ENCODE peak calls at places on chromosomes 13 and 19, in five cellular contexts. One of them, this sample, is unnamed. For H3K36me3 and H3K27me3, the result is how much of the 10 kb centered on the place peaks cover.

GRCh38 chr19:10044390-10044789 is 31.1 kb downstream of the RDH8 start:
- DNase-seq in CD4-positive, CD25-positive, alpha-beta regulatory T cell: no peak
- DNase-seq in thoracic aorta: no peak
- DNase-seq in cardiac muscle cell: no peak
- DNase-seq in Panc1: no peak
- DNase-seq in this sample: no peak

GRCh38 chr19:15199652-15200574 is 882 bp downstream of the NOTCH3 start:
- DNase-seq in CD4-positive, CD25-positive, alpha-beta regulatory T cell: no peak
- DNase-seq in thoracic aorta: no peak
- DNase-seq in cardiac muscle cell: peak
- DNase-seq in Panc1: no peak
- DNase-seq in this sample: no peak

GRCh38 chr13:50244913-50245574 is 229.8 kb downstream of the KCNRG start:
- DNase-seq in CD4-positive, CD25-positive, alpha-beta regulatory T cell: no peak
- DNase-seq in thoracic aorta: peak
- DNase-seq in cardiac muscle cell: peak
- DNase-seq in Panc1: peak
- DNase-seq in this sample: peak

GRCh38 chr13:108304170-108305068 is 34.9 kb downstream of the TNFSF13B start:
- DNase-seq in CD4-positive, CD25-positive, alpha-beta regulatory T cell: no peak
- DNase-seq in thoracic aorta: no peak
- DNase-seq in cardiac muscle cell: no peak
- DNase-seq in Panc1: no peak
- DNase-seq in this sample: no peak

GRCh38 chr13:64639206-64639605 is 2590.9 kb downstream of the PCDH9 start:
- DNase-seq in CD4-positive, CD25-positive, alpha-beta regulatory T cell: no peak
- DNase-seq in thoracic aorta: no peak
- DNase-seq in cardiac muscle cell: no peak
- DNase-seq in Panc1: no peak
- DNase-seq in this sample: no peak

GRCh38 chr13:50676602-50677001 is 166.9 kb downstream of the DLEU7 start:
- DNase-seq in CD4-positive, CD25-positive, alpha-beta regulatory T cell: no peak
- DNase-seq in thoracic aorta: no peak
- DNase-seq in cardiac muscle cell: peak
- DNase-seq in Panc1: no peak
- DNase-seq in this sample: peak

GRCh38 chr13:85194482-85194881 is 604.7 kb downstream of the SLITRK6 start:
- DNase-seq in CD4-positive, CD25-positive, alpha-beta regulatory T cell: no peak
- DNase-seq in thoracic aorta: no peak
- DNase-seq in cardiac muscle cell: no peak
- DNase-seq in Panc1: no peak
- DNase-seq in this sample: no peak

GRCh38 chr19:46725859-46726393 is 9.0 kb upstream of the PRKD2 start:
- DNase-seq in CD4-positive, CD25-positive, alpha-beta regulatory T cell: no peak
- DNase-seq in thoracic aorta: no peak
- DNase-seq in cardiac muscle cell: no peak
- DNase-seq in Panc1: no peak
- DNase-seq in this sample: no peak

GRCh38 chr19:31616031-31616430 is 266.8 kb upstream of the TSHZ3 start:
- DNase-seq in CD4-positive, CD25-positive, alpha-beta regulatory T cell: no peak
- DNase-seq in thoracic aorta: no peak
- DNase-seq in cardiac muscle cell: no peak
- DNase-seq in Panc1: no peak
- DNase-seq in this sample: no peak

GRCh38 chr13:29908411-29908810 is 58.0 kb upstream of the UBL3 start:
- DNase-seq in CD4-positive, CD25-positive, alpha-beta regulatory T cell: no peak
- DNase-seq in thoracic aorta: no peak
- DNase-seq in cardiac muscle cell: peak
- DNase-seq in Panc1: no peak
- DNase-seq in this sample: no peak

GRCh38 chr19:5695649-5696195 is 5.6 kb downstream of the RPL36 start:
- DNase-seq in CD4-positive, CD25-positive, alpha-beta regulatory T cell: no peak
- DNase-seq in thoracic aorta: no peak
- DNase-seq in cardiac muscle cell: no peak
- DNase-seq in Panc1: no peak
- DNase-seq in this sample: no peak

GRCh38 chr19:19956431-19957075 is 55.8 kb downstream of the ZNF93 start:
- DNase-seq in CD4-positive, CD25-positive, alpha-beta regulatory T cell: no peak
- DNase-seq in thoracic aorta: no peak
- DNase-seq in cardiac muscle cell: no peak
- DNase-seq in Panc1: no peak
- DNase-seq in this sample: no peak

GRCh38 chr19:43923875-43924274 is 11.2 kb downstream of the ZNF45 start:
- DNase-seq in CD4-positive, CD25-positive, alpha-beta regulatory T cell: no peak
- DNase-seq in thoracic aorta: no peak
- DNase-seq in cardiac muscle cell: no peak
- DNase-seq in Panc1: no peak
- DNase-seq in this sample: no peak

GRCh38 chr19:39390759-39391592 is at the start of the genes MED29 and PAF1:
- DNase-seq in CD4-positive, CD25-positive, alpha-beta regulatory T cell: peak
- DNase-seq in thoracic aorta: peak
- DNase-seq in cardiac muscle cell: peak
- DNase-seq in Panc1: peak
- DNase-seq in this sample: peak

GRCh38 chr19:858868-859843 is at the start of gene CFD:
- DNase-seq in CD4-positive, CD25-positive, alpha-beta regulatory T cell: no peak
- DNase-seq in thoracic aorta: no peak
- DNase-seq in cardiac muscle cell: no peak
- DNase-seq in Panc1: no peak
- DNase-seq in this sample: no peak

GRCh38 chr13:86856996-86857395 is 814.2 kb upstream of the SLITRK5 start:
- DNase-seq in CD4-positive, CD25-positive, alpha-beta regulatory T cell: no peak
- DNase-seq in thoracic aorta: no peak
- DNase-seq in cardiac muscle cell: no peak
- DNase-seq in Panc1: no peak
- DNase-seq in this sample: no peak

GRCh38 chr19:38429055-38429810 is 3.2 kb upstream of the RASGRP4 start:
- DNase-seq in CD4-positive, CD25-positive, alpha-beta regulatory T cell: no peak
- DNase-seq in thoracic aorta: no peak
- DNase-seq in cardiac muscle cell: no peak
- DNase-seq in Panc1: no peak
- DNase-seq in this sample: no peak

GRCh38 chr19:10112895-10113591 is 1.6 kb downstream of the P2RY11 start:
- DNase-seq in CD4-positive, CD25-positive, alpha-beta regulatory T cell: peak
- DNase-seq in thoracic aorta: no peak
- DNase-seq in cardiac muscle cell: peak
- DNase-seq in Panc1: no peak
- DNase-seq in this sample: peak

GRCh38 chr19:58209577-58209976 is 19.1 kb upstream of the ZNF544 start:
- DNase-seq in CD4-positive, CD25-positive, alpha-beta regulatory T cell: no peak
- DNase-seq in thoracic aorta: no peak
- DNase-seq in cardiac muscle cell: no peak
- DNase-seq in Panc1: no peak
- DNase-seq in this sample: no peak

GRCh38 chr19:40220674-40221073 is 2.5 kb upstream of the TTC9B start:
- DNase-seq in CD4-positive, CD25-positive, alpha-beta regulatory T cell: no peak
- DNase-seq in thoracic aorta: no peak
- DNase-seq in cardiac muscle cell: no peak
- DNase-seq in Panc1: no peak
- DNase-seq in this sample: no peak

GRCh38 chr13:109803822-109804221 is 17.4 kb upstream of the IRS2 start:
- DNase-seq in CD4-positive, CD25-positive, alpha-beta regulatory T cell: no peak
- DNase-seq in thoracic aorta: no peak
- DNase-seq in cardiac muscle cell: no peak
- DNase-seq in Panc1: no peak
- DNase-seq in this sample: peak

GRCh38 chr13:48508001-48508400 is 24.9 kb downstream of the RCBTB2 start:
- DNase-seq in CD4-positive, CD25-positive, alpha-beta regulatory T cell: no peak
- DNase-seq in thoracic aorta: no peak
- DNase-seq in cardiac muscle cell: no peak
- DNase-seq in Panc1: no peak
- DNase-seq in this sample: no peak

GRCh38 chr13:20672772-20673171 is 30.7 kb upstream of the IL17D start:
- DNase-seq in CD4-positive, CD25-positive, alpha-beta regulatory T cell: no peak
- DNase-seq in thoracic aorta: no peak
- DNase-seq in cardiac muscle cell: peak
- DNase-seq in Panc1: no peak
- DNase-seq in this sample: no peak

GRCh38 chr13:42487221-42487620 is 86.7 kb upstream of the TNFSF11 start:
- DNase-seq in CD4-positive, CD25-positive, alpha-beta regulatory T cell: no peak
- DNase-seq in thoracic aorta: no peak
- DNase-seq in cardiac muscle cell: no peak
- DNase-seq in Panc1: no peak
- DNase-seq in this sample: no peak

GRCh38 chr13:63586467-63586866 is 2170.8 kb upstream of the PCDH20 start:
- DNase-seq in CD4-positive, CD25-positive, alpha-beta regulatory T cell: no peak
- DNase-seq in thoracic aorta: no peak
- DNase-seq in cardiac muscle cell: no peak
- DNase-seq in Panc1: no peak
- DNase-seq in this sample: no peak

GRCh38 chr19:29576043-29576442 is 30.0 kb upstream of the POP4 start:
- DNase-seq in CD4-positive, CD25-positive, alpha-beta regulatory T cell: no peak
- DNase-seq in thoracic aorta: no peak
- DNase-seq in cardiac muscle cell: no peak
- DNase-seq in Panc1: no peak
- DNase-seq in this sample: no peak

GRCh38 chr19:6744381-6745288 is 5.2 kb downstream of the TRIP10 start:
- DNase-seq in CD4-positive, CD25-positive, alpha-beta regulatory T cell: no peak
- DNase-seq in thoracic aorta: no peak
- DNase-seq in cardiac muscle cell: peak
- DNase-seq in Panc1: no peak
- DNase-seq in this sample: peak

GRCh38 chr13:90352763-90353162 is 994.7 kb upstream of the MIR17HG start:
- DNase-seq in CD4-positive, CD25-positive, alpha-beta regulatory T cell: no peak
- DNase-seq in thoracic aorta: no peak
- DNase-seq in cardiac muscle cell: no peak
- DNase-seq in Panc1: no peak
- DNase-seq in this sample: no peak

GRCh38 chr19:10517361-10517759 is at the start of gene S1PR5:
- DNase-seq in CD4-positive, CD25-positive, alpha-beta regulatory T cell: no peak
- DNase-seq in thoracic aorta: no peak
- DNase-seq in cardiac muscle cell: no peak
- DNase-seq in Panc1: no peak
- DNase-seq in this sample: no peak

GRCh38 chr19:1494115-1494815 is 3.3 kb downstream of the REEP6 start:
- DNase-seq in CD4-positive, CD25-positive, alpha-beta regulatory T cell: no peak
- DNase-seq in thoracic aorta: no peak
- DNase-seq in cardiac muscle cell: no peak
- DNase-seq in Panc1: no peak
- DNase-seq in this sample: peak

GRCh38 chr19:13804830-13805683 is 9.8 kb downstream of the ZSWIM4 start:
- DNase-seq in CD4-positive, CD25-positive, alpha-beta regulatory T cell: no peak
- DNase-seq in thoracic aorta: no peak
- DNase-seq in cardiac muscle cell: no peak
- DNase-seq in Panc1: no peak
- DNase-seq in this sample: no peak

GRCh38 chr19:2618611-2619010 is 83.9 kb downstream of the GNG7 start:
- DNase-seq in CD4-positive, CD25-positive, alpha-beta regulatory T cell: peak
- DNase-seq in thoracic aorta: no peak
- DNase-seq in cardiac muscle cell: peak
- DNase-seq in Panc1: no peak
- DNase-seq in this sample: no peak

GRCh38 chr13:33871207-33872004 is 53.5 kb downstream of the RFC3 start:
- DNase-seq in CD4-positive, CD25-positive, alpha-beta regulatory T cell: no peak
- DNase-seq in thoracic aorta: no peak
- DNase-seq in cardiac muscle cell: no peak
- DNase-seq in Panc1: no peak
- DNase-seq in this sample: no peak

GRCh38 chr13:25153736-25154135 is 18.4 kb downstream of the AMER2 start:
- DNase-seq in CD4-positive, CD25-positive, alpha-beta regulatory T cell: no peak
- DNase-seq in thoracic aorta: no peak
- DNase-seq in cardiac muscle cell: no peak
- DNase-seq in Panc1: no peak
- DNase-seq in this sample: no peak

GRCh38 chr19:33293255-33294057 is 8.9 kb downstream of the CEBPA start:
- DNase-seq in CD4-positive, CD25-positive, alpha-beta regulatory T cell: no peak
- DNase-seq in thoracic aorta: no peak
- DNase-seq in cardiac muscle cell: peak
- DNase-seq in Panc1: peak
- DNase-seq in this sample: peak

GRCh38 chr13:49693191-49693733 is 2.0 kb upstream of the EBPL start:
- DNase-seq in CD4-positive, CD25-positive, alpha-beta regulatory T cell: no peak
- DNase-seq in thoracic aorta: no peak
- DNase-seq in cardiac muscle cell: peak
- DNase-seq in Panc1: no peak
- DNase-seq in this sample: peak

GRCh38 chr13:112970552-112971287 is 1.7 kb downstream of the MCF2L start:
- DNase-seq in CD4-positive, CD25-positive, alpha-beta regulatory T cell: no peak
- DNase-seq in thoracic aorta: no peak
- DNase-seq in cardiac muscle cell: no peak
- DNase-seq in Panc1: no peak
- DNase-seq in this sample: no peak

GRCh38 chr19:12617646-12618045 is 6.9 kb downstream of the ZNF791 start:
- DNase-seq in CD4-positive, CD25-positive, alpha-beta regulatory T cell: no peak
- DNase-seq in thoracic aorta: no peak
- DNase-seq in cardiac muscle cell: no peak
- DNase-seq in Panc1: no peak
- DNase-seq in this sample: no peak
- H3K36me3 ChIP-seq in CD4-positive, CD25-positive, alpha-beta regulatory T cell: under half
- H3K36me3 ChIP-seq in thoracic aorta: under half
- H3K36me3 ChIP-seq in cardiac muscle cell: under half
- H3K36me3 ChIP-seq in Panc1: under half
- H3K36me3 ChIP-seq in this sample: under half

GRCh38 chr13:111396457-111396856 is 76.0 kb downstream of the TEX29 start:
- DNase-seq in CD4-positive, CD25-positive, alpha-beta regulatory T cell: no peak
- DNase-seq in thoracic aorta: no peak
- DNase-seq in cardiac muscle cell: no peak
- DNase-seq in Panc1: no peak
- DNase-seq in this sample: no peak
- H3K27me3 ChIP-seq in CD4-positive, CD25-positive, alpha-beta regulatory T cell: under half
- H3K27me3 ChIP-seq in thoracic aorta: under half
- H3K27me3 ChIP-seq in cardiac muscle cell: under half
- H3K27me3 ChIP-seq in Panc1: under half
- H3K27me3 ChIP-seq in this sample: under half

DNA sequence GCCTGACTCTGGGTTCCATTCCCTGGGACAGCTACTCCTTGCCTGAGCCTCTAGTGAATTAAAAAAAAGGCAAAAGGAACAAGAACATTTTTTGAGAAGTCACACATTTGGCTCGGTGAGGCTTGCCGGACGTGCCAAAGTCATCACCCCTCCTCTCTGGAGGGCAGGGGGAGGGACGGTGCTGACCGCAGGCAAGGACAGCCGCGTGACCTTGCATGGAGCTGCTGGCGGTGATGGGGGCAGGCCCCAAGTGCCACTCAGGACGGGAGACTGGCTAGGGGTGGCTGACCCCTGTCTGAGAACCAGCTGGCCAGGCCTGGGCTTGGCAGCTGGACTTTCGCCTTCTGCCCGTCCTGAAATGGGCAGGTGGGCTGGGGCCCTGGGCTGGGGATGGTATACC is 26.4 kb downstream of the MAP2K2 start:
- DNase-seq in CD4-positive, CD25-positive, alpha-beta regulatory T cell: no peak
- DNase-seq in thoracic aorta: no peak
- DNase-seq in cardiac muscle cell: no peak
- DNase-seq in Panc1: no peak
- DNase-seq in this sample: no peak
- H3K27ac ChIP-seq in CD4-positive, CD25-positive, alpha-beta regulatory T cell: no peak
- H3K27ac ChIP-seq in thoracic aorta: peak
- H3K27ac ChIP-seq in cardiac muscle cell: peak
- H3K27ac ChIP-seq in Panc1: no peak
- H3K27ac ChIP-seq in this sample: peak

DNA sequence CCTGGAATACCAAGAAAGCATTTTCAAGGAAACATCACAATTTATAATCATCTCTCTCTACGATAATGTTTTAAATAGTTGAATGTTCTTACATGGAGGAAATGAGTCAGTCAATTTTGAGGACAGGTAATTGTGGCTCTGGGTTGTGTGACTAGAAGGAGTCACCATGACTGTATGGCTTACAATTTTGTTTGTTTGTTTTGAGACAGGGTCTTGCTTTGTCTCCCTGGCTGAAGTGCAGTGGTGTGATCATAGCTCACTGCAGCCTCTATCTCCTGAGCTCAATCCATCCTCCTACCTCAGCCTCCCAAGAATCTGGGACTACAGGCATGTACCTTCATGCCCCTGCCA is 47.4 kb downstream of the COG3 start:
- DNase-seq in CD4-positive, CD25-positive, alpha-beta regulatory T cell: no peak
- DNase-seq in thoracic aorta: no peak
- DNase-seq in cardiac muscle cell: no peak
- DNase-seq in Panc1: no peak
- DNase-seq in this sample: no peak
- H3K36me3 ChIP-seq in CD4-positive, CD25-positive, alpha-beta regulatory T cell: half or more
- H3K36me3 ChIP-seq in thoracic aorta: under half
- H3K36me3 ChIP-seq in cardiac muscle cell: under half
- H3K36me3 ChIP-seq in Panc1: under half
- H3K36me3 ChIP-seq in this sample: under half